ENCODE peak calls at places on chromosomes 3 and 15, in eight cellular contexts. One of them, this sample, is unnamed.

GRCh38 chr3:10917176-10917575 is 75.4 kb upstream of the SLC6A1 start:
- DNase-seq in esophagus muscularis mucosa: no peak
- DNase-seq in stomach: no peak
- DNase-seq in ovary: no peak
- DNase-seq in WERI-Rb-1: no peak
- DNase-seq in fibroblast of mammary gland: peak
- DNase-seq in PC-9: no peak
- DNase-seq in ascending aorta: no peak
- DNase-seq in this sample: no peak

GRCh38 chr3:151838574-151839312 is 24.8 kb downstream of the AADAC start:
- DNase-seq in esophagus muscularis mucosa: no peak
- DNase-seq in stomach: peak
- DNase-seq in ovary: peak
- DNase-seq in WERI-Rb-1: peak
- DNase-seq in fibroblast of mammary gland: peak
- DNase-seq in PC-9: peak
- DNase-seq in ascending aorta: no peak
- DNase-seq in this sample: no peak

GRCh38 chr3:167887096-167887495 is 151.6 kb downstream of the SERPINI1 start:
- DNase-seq in esophagus muscularis mucosa: no peak
- DNase-seq in stomach: no peak
- DNase-seq in ovary: no peak
- DNase-seq in WERI-Rb-1: no peak
- DNase-seq in fibroblast of mammary gland: peak
- DNase-seq in PC-9: no peak
- DNase-seq in ascending aorta: no peak
- DNase-seq in this sample: no peak

GRCh38 chr3:64209866-64210609 is 15.2 kb downstream of the PRICKLE2 start:
- DNase-seq in esophagus muscularis mucosa: peak
- DNase-seq in stomach: peak
- DNase-seq in ovary: peak
- DNase-seq in WERI-Rb-1: no peak
- DNase-seq in fibroblast of mammary gland: peak
- DNase-seq in PC-9: peak
- DNase-seq in ascending aorta: peak
- DNase-seq in this sample: no peak

GRCh38 chr15:91547356-91547755 is 306.2 kb upstream of the SLCO3A1 start:
- DNase-seq in esophagus muscularis mucosa: no peak
- DNase-seq in stomach: no peak
- DNase-seq in ovary: no peak
- DNase-seq in WERI-Rb-1: no peak
- DNase-seq in fibroblast of mammary gland: no peak
- DNase-seq in PC-9: no peak
- DNase-seq in ascending aorta: no peak
- DNase-seq in this sample: no peak

GRCh38 chr3:100225883-100226282 is 34.9 kb upstream of the TBC1D23 start:
- DNase-seq in esophagus muscularis mucosa: peak
- DNase-seq in stomach: no peak
- DNase-seq in ovary: no peak
- DNase-seq in WERI-Rb-1: no peak
- DNase-seq in fibroblast of mammary gland: no peak
- DNase-seq in PC-9: no peak
- DNase-seq in ascending aorta: no peak
- DNase-seq in this sample: no peak

GRCh38 chr3:99825239-99825638 is 7.6 kb downstream of the CMSS1 start:
- DNase-seq in esophagus muscularis mucosa: no peak
- DNase-seq in stomach: no peak
- DNase-seq in ovary: no peak
- DNase-seq in WERI-Rb-1: no peak
- DNase-seq in fibroblast of mammary gland: peak
- DNase-seq in PC-9: no peak
- DNase-seq in ascending aorta: no peak
- DNase-seq in this sample: no peak

GRCh38 chr3:49668414-49668797 is 5.7 kb upstream of the APEH start:
- DNase-seq in esophagus muscularis mucosa: no peak
- DNase-seq in stomach: no peak
- DNase-seq in ovary: no peak
- DNase-seq in WERI-Rb-1: no peak
- DNase-seq in fibroblast of mammary gland: no peak
- DNase-seq in PC-9: peak
- DNase-seq in ascending aorta: no peak
- DNase-seq in this sample: no peak

GRCh38 chr3:149971403-149972075 is 844 bp upstream of the PFN2 start:
- DNase-seq in esophagus muscularis mucosa: no peak
- DNase-seq in stomach: peak
- DNase-seq in ovary: peak
- DNase-seq in WERI-Rb-1: peak
- DNase-seq in fibroblast of mammary gland: peak
- DNase-seq in PC-9: peak
- DNase-seq in ascending aorta: peak
- DNase-seq in this sample: no peak

GRCh38 chr3:80050826-80051601 is 283.2 kb upstream of the ROBO1 start:
- DNase-seq in esophagus muscularis mucosa: no peak
- DNase-seq in stomach: no peak
- DNase-seq in ovary: no peak
- DNase-seq in WERI-Rb-1: no peak
- DNase-seq in fibroblast of mammary gland: no peak
- DNase-seq in PC-9: no peak
- DNase-seq in ascending aorta: no peak
- DNase-seq in this sample: no peak

GRCh38 chr15:31501536-31502157 is 175.0 kb downstream of the KLF13 start:
- DNase-seq in esophagus muscularis mucosa: peak
- DNase-seq in stomach: no peak
- DNase-seq in ovary: no peak
- DNase-seq in WERI-Rb-1: no peak
- DNase-seq in fibroblast of mammary gland: no peak
- DNase-seq in PC-9: no peak
- DNase-seq in ascending aorta: no peak
- DNase-seq in this sample: no peak

GRCh38 chr15:43229977-43230376 is 9.2 kb upstream of the EPB42 start:
- DNase-seq in esophagus muscularis mucosa: no peak
- DNase-seq in stomach: no peak
- DNase-seq in ovary: no peak
- DNase-seq in WERI-Rb-1: no peak
- DNase-seq in fibroblast of mammary gland: no peak
- DNase-seq in PC-9: no peak
- DNase-seq in ascending aorta: no peak
- DNase-seq in this sample: no peak

GRCh38 chr3:37668831-37669610 is 192.7 kb upstream of the CTDSPL start:
- DNase-seq in esophagus muscularis mucosa: peak
- DNase-seq in stomach: peak
- DNase-seq in ovary: no peak
- DNase-seq in WERI-Rb-1: no peak
- DNase-seq in fibroblast of mammary gland: no peak
- DNase-seq in PC-9: no peak
- DNase-seq in ascending aorta: no peak
- DNase-seq in this sample: no peak

GRCh38 chr3:66469220-66469640 is 31.6 kb downstream of the LRIG1 start:
- DNase-seq in esophagus muscularis mucosa: no peak
- DNase-seq in stomach: no peak
- DNase-seq in ovary: no peak
- DNase-seq in WERI-Rb-1: no peak
- DNase-seq in fibroblast of mammary gland: no peak
- DNase-seq in PC-9: no peak
- DNase-seq in ascending aorta: no peak
- DNase-seq in this sample: no peak

GRCh38 chr15:67010898-67011619 is 54.3 kb upstream of the SMAD3 start:
- DNase-seq in esophagus muscularis mucosa: peak
- DNase-seq in stomach: no peak
- DNase-seq in ovary: no peak
- DNase-seq in WERI-Rb-1: no peak
- DNase-seq in fibroblast of mammary gland: no peak
- DNase-seq in PC-9: peak
- DNase-seq in ascending aorta: no peak
- DNase-seq in this sample: no peak

GRCh38 chr15:88234711-88235110 is 21.8 kb downstream of the NTRK3 start:
- DNase-seq in esophagus muscularis mucosa: no peak
- DNase-seq in stomach: no peak
- DNase-seq in ovary: no peak
- DNase-seq in WERI-Rb-1: no peak
- DNase-seq in fibroblast of mammary gland: no peak
- DNase-seq in PC-9: no peak
- DNase-seq in ascending aorta: no peak
- DNase-seq in this sample: no peak

GRCh38 chr15:79027532-79028410 is 62.8 kb downstream of the RASGRF1 start:
- DNase-seq in esophagus muscularis mucosa: no peak
- DNase-seq in stomach: no peak
- DNase-seq in ovary: no peak
- DNase-seq in WERI-Rb-1: no peak
- DNase-seq in fibroblast of mammary gland: no peak
- DNase-seq in PC-9: no peak
- DNase-seq in ascending aorta: no peak
- DNase-seq in this sample: no peak

GRCh38 chr3:176514297-176514696 is 683.0 kb downstream of the TBL1XR1 start:
- DNase-seq in esophagus muscularis mucosa: no peak
- DNase-seq in stomach: no peak
- DNase-seq in ovary: no peak
- DNase-seq in WERI-Rb-1: peak
- DNase-seq in fibroblast of mammary gland: peak
- DNase-seq in PC-9: peak
- DNase-seq in ascending aorta: no peak
- DNase-seq in this sample: no peak

GRCh38 chr3:196894557-196895295 is 27.0 kb downstream of the SENP5 start:
- DNase-seq in esophagus muscularis mucosa: no peak
- DNase-seq in stomach: no peak
- DNase-seq in ovary: no peak
- DNase-seq in WERI-Rb-1: no peak
- DNase-seq in fibroblast of mammary gland: no peak
- DNase-seq in PC-9: no peak
- DNase-seq in ascending aorta: no peak
- DNase-seq in this sample: no peak

GRCh38 chr15:52790941-52791751 is 1.0 kb upstream of the ONECUT1 start:
- DNase-seq in esophagus muscularis mucosa: no peak
- DNase-seq in stomach: no peak
- DNase-seq in ovary: no peak
- DNase-seq in WERI-Rb-1: no peak
- DNase-seq in fibroblast of mammary gland: no peak
- DNase-seq in PC-9: no peak
- DNase-seq in ascending aorta: no peak
- DNase-seq in this sample: no peak
- TF ChIP-seq CTCF in esophagus muscularis mucosa: no peak
- TF ChIP-seq CTCF in stomach: no peak
- TF ChIP-seq CTCF in ovary: no peak
- TF ChIP-seq CTCF in WERI-Rb-1: no peak
- TF ChIP-seq CTCF in fibroblast of mammary gland: no peak
- TF ChIP-seq CTCF in PC-9: no peak
- TF ChIP-seq CTCF in ascending aorta: no peak
- TF ChIP-seq CTCF in this sample: no peak

DNA sequence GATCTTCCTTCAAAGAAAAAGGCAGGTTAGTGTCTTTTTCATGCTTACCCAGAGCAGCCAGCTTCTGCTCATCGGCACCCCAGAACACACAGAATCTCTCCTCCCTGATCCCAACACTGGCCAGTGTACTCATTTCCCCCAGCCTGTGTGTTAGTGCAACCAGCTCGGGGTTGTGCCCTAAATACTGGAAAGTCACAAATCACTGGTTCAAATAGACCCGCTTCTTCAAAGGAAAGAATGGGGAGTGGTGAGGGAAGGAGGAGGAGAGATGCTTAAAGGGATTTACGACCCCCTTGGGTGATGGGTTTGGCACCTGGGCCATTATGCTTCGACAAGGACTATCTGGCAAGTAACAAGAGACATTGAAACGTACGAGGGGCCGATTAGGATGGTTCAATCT is 114.0 kb downstream of the FOXB1 start:
- DNase-seq in esophagus muscularis mucosa: peak
- DNase-seq in stomach: no peak
- DNase-seq in ovary: no peak
- DNase-seq in WERI-Rb-1: no peak
- DNase-seq in fibroblast of mammary gland: no peak
- DNase-seq in PC-9: no peak
- DNase-seq in ascending aorta: no peak
- DNase-seq in this sample: no peak
- H3K4me3 ChIP-seq in esophagus muscularis mucosa: no peak
- H3K4me3 ChIP-seq in stomach: no peak
- H3K4me3 ChIP-seq in ovary: no peak
- H3K4me3 ChIP-seq in WERI-Rb-1: no peak
- H3K4me3 ChIP-seq in fibroblast of mammary gland: no peak
- H3K4me3 ChIP-seq in PC-9: no peak
- H3K4me3 ChIP-seq in ascending aorta: no peak
- H3K4me3 ChIP-seq in this sample: no peak

DNA sequence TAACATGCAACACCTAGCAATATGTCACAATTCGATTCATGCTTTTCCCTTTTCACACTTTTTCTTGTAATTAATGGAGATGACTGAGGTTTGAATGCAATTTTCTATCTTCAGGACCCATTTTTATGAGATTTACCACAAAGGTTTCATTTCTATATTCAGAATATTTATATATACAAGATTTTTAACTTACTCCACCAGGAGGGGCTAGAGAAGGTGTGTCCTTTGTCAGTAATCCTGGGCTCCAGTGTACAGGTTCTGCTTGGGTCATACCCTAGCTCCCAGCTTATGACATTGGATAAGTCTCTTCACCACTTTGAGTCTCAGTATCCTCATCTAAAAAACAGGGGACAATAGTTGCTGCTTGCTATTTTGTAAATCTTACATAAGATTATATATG is 95.7 kb upstream of the SLC24A5 start:
- DNase-seq in esophagus muscularis mucosa: no peak
- DNase-seq in stomach: no peak
- DNase-seq in ovary: no peak
- DNase-seq in WERI-Rb-1: no peak
- DNase-seq in fibroblast of mammary gland: peak
- DNase-seq in PC-9: no peak
- DNase-seq in ascending aorta: no peak
- DNase-seq in this sample: no peak
- TF ChIP-seq CTCF in esophagus muscularis mucosa: no peak
- TF ChIP-seq CTCF in stomach: no peak
- TF ChIP-seq CTCF in ovary: no peak
- TF ChIP-seq CTCF in WERI-Rb-1: peak
- TF ChIP-seq CTCF in fibroblast of mammary gland: no peak
- TF ChIP-seq CTCF in PC-9: no peak
- TF ChIP-seq CTCF in ascending aorta: peak
- TF ChIP-seq CTCF in this sample: no peak

GRCh38 chr3:45508659-45509037 is 85.9 kb upstream of the LIMD1 start:
- DNase-seq in esophagus muscularis mucosa: no peak
- DNase-seq in stomach: no peak
- DNase-seq in ovary: no peak
- DNase-seq in WERI-Rb-1: no peak
- DNase-seq in fibroblast of mammary gland: no peak
- DNase-seq in PC-9: no peak
- DNase-seq in ascending aorta: no peak
- DNase-seq in this sample: no peak

GRCh38 chr3:45507820-45508317 is 86.7 kb upstream of the LIMD1 start:
- DNase-seq in esophagus muscularis mucosa: no peak
- DNase-seq in stomach: no peak
- DNase-seq in ovary: no peak
- DNase-seq in WERI-Rb-1: peak
- DNase-seq in fibroblast of mammary gland: peak
- DNase-seq in PC-9: no peak
- DNase-seq in ascending aorta: no peak
- DNase-seq in this sample: no peak

GRCh38 chr3:45509038-45509767 is 85.3 kb upstream of the LIMD1 start:
- DNase-seq in esophagus muscularis mucosa: no peak
- DNase-seq in stomach: no peak
- DNase-seq in ovary: no peak
- DNase-seq in WERI-Rb-1: peak
- DNase-seq in fibroblast of mammary gland: peak
- DNase-seq in PC-9: no peak
- DNase-seq in ascending aorta: no peak
- DNase-seq in this sample: no peak

GRCh38 chr3:45510519-45510918 is 84.0 kb upstream of the LIMD1 start:
- DNase-seq in esophagus muscularis mucosa: no peak
- DNase-seq in stomach: no peak
- DNase-seq in ovary: no peak
- DNase-seq in WERI-Rb-1: no peak
- DNase-seq in fibroblast of mammary gland: no peak
- DNase-seq in PC-9: no peak
- DNase-seq in ascending aorta: no peak
- DNase-seq in this sample: no peak

GRCh38 chr3:45509768-45510129 is 84.8 kb upstream of the LIMD1 start:
- DNase-seq in esophagus muscularis mucosa: no peak
- DNase-seq in stomach: no peak
- DNase-seq in ovary: no peak
- DNase-seq in WERI-Rb-1: no peak
- DNase-seq in fibroblast of mammary gland: no peak
- DNase-seq in PC-9: no peak
- DNase-seq in ascending aorta: no peak
- DNase-seq in this sample: no peak
- H3K4me3 ChIP-seq in esophagus muscularis mucosa: no peak
- H3K4me3 ChIP-seq in stomach: no peak
- H3K4me3 ChIP-seq in ovary: no peak
- H3K4me3 ChIP-seq in WERI-Rb-1: no peak
- H3K4me3 ChIP-seq in fibroblast of mammary gland: no peak
- H3K4me3 ChIP-seq in PC-9: no peak
- H3K4me3 ChIP-seq in ascending aorta: no peak
- H3K4me3 ChIP-seq in this sample: no peak

This sample was measured in esophagus squamous epithelium.